ENCODE peak calls at places on chromosomes 5 and 9, in nine cellular contexts. N is dorsolateral prefrontal cortex; X is C1 segment of cervical spinal cord; D is stimulated activated CD4-positive, alpha-beta T cell treated with anti-CD3 and anti-CD28 coated beads, Interleukin-2, amount 100 ng/mL, for 48 hours; W is EH; S is activated CD4-positive, alpha-beta T cell treated with anti-CD3 and anti-CD28 coated beads for 1 hour; C is NCI-H1092; I is PC-9; E is amygdala. J is an unnamed sample.

GRCh38 chr5:45847877-45848276 is 151.7 kb upstream of the HCN1 start:
- DNase-seq in N (no peak), X (no peak), D (no peak), W (no peak), S (no peak), C (no peak), I (no peak), E (no peak), J (no peak)

GRCh38 chr5:107056278-107056677 is 614.5 kb downstream of the EFNA5 start:
- DNase-seq in N (no peak), X (no peak), D (no peak), W (no peak), S (no peak), C (no peak), I (no peak), E (no peak), J (no peak)

GRCh38 chr9:16337322-16338029 is 533.0 kb downstream of the BNC2 start:
- DNase-seq in N (no peak), X (no peak), D (no peak), W (peak), S (no peak), C (no peak), I (peak), E (no peak), J (no peak)

GRCh38 chr9:100104314-100104713 is 5.3 kb downstream of the INVS start:
- DNase-seq in N (no peak), X (no peak), D (no peak), W (no peak), S (no peak), C (no peak), I (no peak), E (no peak), J (no peak)

GRCh38 chr9:101592788-101593187 is 2.0 kb downstream of the PPP3R2 start:
- DNase-seq in N (no peak), X (no peak), D (no peak), W (peak), S (no peak), C (no peak), I (no peak), E (no peak), J (no peak)

GRCh38 chr5:33472805-33473409 is 32.1 kb downstream of the TARS1 start:
- DNase-seq in N (no peak), X (no peak), D (no peak), W (no peak), S (no peak), C (no peak), I (no peak), E (no peak), J (no peak)

GRCh38 chr5:129097498-129098296 is 3.1 kb downstream of the ISOC1 start:
- DNase-seq in N (no peak), X (no peak), D (no peak), W (no peak), S (no peak), C (no peak), I (no peak), E (no peak), J (no peak)

GRCh38 chr9:124280176-124280691 is 22.5 kb downstream of the NEK6 start:
- DNase-seq in N (no peak), X (peak), D (no peak), W (peak), S (no peak), C (no peak), I (no peak), E (no peak), J (no peak)

GRCh38 chr5:90483206-90483605 is 8.5 kb downstream of the POLR3G start:
- DNase-seq in N (no peak), X (no peak), D (no peak), W (peak), S (no peak), C (no peak), I (no peak), E (no peak), J (no peak)

GRCh38 chr5:124866355-124867063 is 120.1 kb upstream of the ZNF608 start:
- DNase-seq in N (no peak), X (no peak), D (no peak), W (peak), S (no peak), C (no peak), I (no peak), E (no peak), J (no peak)

GRCh38 chr5:1878050-1878849 is 4.5 kb downstream of the IRX4 start:
- DNase-seq in N (no peak), X (no peak), D (no peak), W (no peak), S (no peak), C (no peak), I (no peak), E (no peak), J (no peak)

GRCh38 chr9:30925635-30926034 is 1458.8 kb upstream of the ACO1 start:
- DNase-seq in N (no peak), X (no peak), D (no peak), W (no peak), S (no peak), C (no peak), I (no peak), E (no peak), J (no peak)

GRCh38 chr5:88675159-88675757 is 207.7 kb downstream of the MEF2C start:
- DNase-seq in N (peak), X (no peak), D (no peak), W (no peak), S (no peak), C (no peak), I (no peak), E (no peak), J (no peak)

GRCh38 chr9:113011911-113012381 is at the start of gene ZNF883:
- DNase-seq in N (peak), X (peak), D (peak), W (peak), S (no peak), C (peak), I (peak), E (peak), J (peak)

GRCh38 chr5:77628840-77629552 is 9.5 kb downstream of the OTP start:
- DNase-seq in N (no peak), X (no peak), D (no peak), W (no peak), S (no peak), C (no peak), I (no peak), E (no peak), J (no peak)

GRCh38 chr9:111158375-111158774 is 120.1 kb upstream of the LPAR1 start:
- DNase-seq in N (no peak), X (no peak), D (no peak), W (peak), S (no peak), C (no peak), I (no peak), E (no peak), J (no peak)

GRCh38 chr5:160537940-160538339 is 116.3 kb downstream of the PTTG1 start:
- DNase-seq in N (no peak), X (no peak), D (no peak), W (no peak), S (no peak), C (no peak), I (no peak), E (no peak), J (no peak)

GRCh38 chr5:43619380-43619779 is 16.4 kb downstream of the NNT start:
- DNase-seq in N (no peak), X (no peak), D (no peak), W (no peak), S (no peak), C (no peak), I (no peak), E (no peak), J (no peak)

GRCh38 chr9:109317979-109318671 is 2.7 kb downstream of the EPB41L4B start:
- DNase-seq in N (no peak), X (no peak), D (no peak), W (no peak), S (no peak), C (no peak), I (no peak), E (no peak), J (no peak)

GRCh38 chr5:27733242-27733641 is 694.9 kb upstream of the CDH9 start:
- DNase-seq in N (no peak), X (no peak), D (no peak), W (no peak), S (no peak), C (no peak), I (no peak), E (no peak), J (no peak)

GRCh38 chr5:42948961-42949347 is 91.2 kb downstream of the ANXA2R start:
- DNase-seq in N (no peak), X (no peak), D (no peak), W (no peak), S (no peak), C (no peak), I (no peak), E (no peak), J (no peak)

GRCh38 chr9:123990427-123990826 is 21.1 kb upstream of the LHX2 start:
- DNase-seq in N (no peak), X (no peak), D (no peak), W (no peak), S (no peak), C (no peak), I (no peak), E (no peak), J (no peak)

GRCh38 chr9:70574222-70574837 is 159.9 kb upstream of the KLF9 start:
- DNase-seq in N (no peak), X (no peak), D (no peak), W (peak), S (no peak), C (peak), I (no peak), E (no peak), J (no peak)

GRCh38 chr5:75050415-75050814 is 1.9 kb downstream of the GCNT4 start:
- DNase-seq in N (peak), X (no peak), D (no peak), W (peak), S (no peak), C (no peak), I (no peak), E (no peak), J (no peak)

GRCh38 chr9:74777136-74777879 is 110.4 kb downstream of the TRPM6 start:
- DNase-seq in N (peak), X (peak), D (peak), W (peak), S (peak), C (peak), I (peak), E (no peak), J (no peak)

GRCh38 chr9:126676685-126677143 is 63.0 kb downstream of the LMX1B start:
- DNase-seq in N (no peak), X (no peak), D (no peak), W (no peak), S (no peak), C (no peak), I (no peak), E (no peak), J (no peak)

GRCh38 chr9:37917801-37918664 is 14.1 kb upstream of the SLC25A51 start:
- DNase-seq in N (no peak), X (no peak), D (no peak), W (no peak), S (no peak), C (no peak), I (no peak), E (no peak), J (no peak)

GRCh38 chr5:110823571-110823970 is 84.8 kb downstream of the SLC25A46 start:
- DNase-seq in N (no peak), X (no peak), D (no peak), W (no peak), S (no peak), C (no peak), I (no peak), E (no peak), J (no peak)

GRCh38 chr5:135192351-135192750 is 158.3 kb upstream of the PITX1 start:
- DNase-seq in N (no peak), X (no peak), D (no peak), W (no peak), S (no peak), C (no peak), I (no peak), E (no peak), J (no peak)

GRCh38 chr5:398475-399295 is 44.3 kb upstream of the EXOC3 start:
- DNase-seq in N (peak), X (no peak), D (no peak), W (no peak), S (no peak), C (no peak), I (no peak), E (no peak), J (no peak)

GRCh38 chr5:113447651-113448050 is 12.9 kb upstream of the TSSK1B start:
- DNase-seq in N (no peak), X (no peak), D (no peak), W (peak), S (no peak), C (no peak), I (no peak), E (no peak), J (no peak)

GRCh38 chr5:7759951-7760580 is 90.9 kb downstream of the CFAP90 start:
- DNase-seq in N (no peak), X (no peak), D (no peak), W (no peak), S (no peak), C (no peak), I (no peak), E (no peak), J (no peak)

GRCh38 chr9:135956798-135957166 is 4.4 kb downstream of the UBAC1 start:
- DNase-seq in N (no peak), X (no peak), D (no peak), W (no peak), S (no peak), C (no peak), I (no peak), E (no peak), J (no peak)

GRCh38 chr9:109556061-109556460 is 58.0 kb upstream of the PTPN3 start:
- DNase-seq in N (no peak), X (no peak), D (no peak), W (no peak), S (no peak), C (no peak), I (peak), E (no peak), J (no peak)

GRCh38 chr9:111029260-111029659 is 9.0 kb downstream of the LPAR1 start:
- DNase-seq in N (no peak), X (no peak), D (no peak), W (peak), S (no peak), C (no peak), I (no peak), E (no peak), J (no peak)